ENCODE peak calls at places on chromosomes 7 and 10, in ten cellular contexts. F is NCI-H1436 treated with DMSO at 0.1 percent for 48 hours, S is Right ventricle myocardium superior, R is T-helper 17 cell, D is GM10248, T is substantia nigra, L is AG08395, Y is A549, Z is kidney glomerular epithelial cell, A is ACHN. U is an unnamed sample.

GRCh38 chr10:137031-137430 is 1.8 kb downstream of the ZMYND11 start:
- DNase-seq in F (no peak), S (no peak), R (peak), D (peak), T (no peak), L (peak), Y (peak), Z (no peak), A (peak), U (no peak)

GRCh38 chr7:83517026-83517700 is 131.8 kb downstream of the SEMA3E start:
- DNase-seq in F (no peak), S (no peak), R (no peak), D (no peak), T (no peak), L (no peak), Y (no peak), Z (peak), A (peak), U (no peak)

GRCh38 chr7:98230746-98231471 is 19.7 kb downstream of the BHLHA15 start:
- DNase-seq in F (no peak), S (no peak), R (no peak), D (no peak), T (no peak), L (no peak), Y (no peak), Z (no peak), A (no peak), U (no peak)

GRCh38 chr10:17599089-17599488 is 18.1 kb downstream of the HACD1 start:
- DNase-seq in F (no peak), S (no peak), R (no peak), D (no peak), T (no peak), L (peak), Y (peak), Z (peak), A (peak), U (peak)

GRCh38 chr10:33216661-33217427 is 117.6 kb downstream of the NRP1 start:
- DNase-seq in F (no peak), S (no peak), R (no peak), D (no peak), T (no peak), L (no peak), Y (peak), Z (peak), A (no peak), U (no peak)

GRCh38 chr7:47795631-47796030 is 152.6 kb downstream of the PKD1L1 start:
- DNase-seq in F (no peak), S (no peak), R (no peak), D (no peak), T (no peak), L (peak), Y (no peak), Z (peak), A (no peak), U (no peak)

GRCh38 chr7:3033136-3033535 is 10.5 kb downstream of the CARD11 start:
- DNase-seq in F (no peak), S (no peak), R (no peak), D (no peak), T (no peak), L (no peak), Y (no peak), Z (no peak), A (no peak), U (no peak)

GRCh38 chr10:488933-489215 is 200.6 kb downstream of the DIP2C start:
- DNase-seq in F (no peak), S (no peak), R (no peak), D (no peak), T (no peak), L (no peak), Y (no peak), Z (no peak), A (no peak), U (no peak)

GRCh38 chr10:42475168-42476098 is 162.9 kb downstream of the ZNF33B start:
- DNase-seq in F (no peak), S (peak), R (no peak), D (no peak), T (no peak), L (peak), Y (no peak), Z (peak), A (peak), U (peak)

GRCh38 chr7:139089118-139089517 is 20.4 kb downstream of the ZC3HAV1 start:
- DNase-seq in F (no peak), S (no peak), R (no peak), D (no peak), T (no peak), L (no peak), Y (no peak), Z (no peak), A (no peak), U (no peak)

GRCh38 chr7:121021266-121021969 is 32.9 kb downstream of the CPED1 start:
- DNase-seq in F (no peak), S (no peak), R (no peak), D (no peak), T (no peak), L (no peak), Y (no peak), Z (no peak), A (no peak), U (no peak)

GRCh38 chr7:158710651-158711102 is 6.1 kb upstream of the NCAPG2 start:
- DNase-seq in F (no peak), S (no peak), R (no peak), D (no peak), T (no peak), L (peak), Y (no peak), Z (no peak), A (no peak), U (no peak)

GRCh38 chr10:123395906-123396305 is 241.7 kb downstream of the BUB3 start:
- DNase-seq in F (no peak), S (no peak), R (no peak), D (no peak), T (no peak), L (no peak), Y (no peak), Z (no peak), A (no peak), U (no peak)

GRCh38 chr10:533186-533585 is 156.3 kb downstream of the DIP2C start:
- DNase-seq in F (no peak), S (no peak), R (no peak), D (no peak), T (no peak), L (no peak), Y (no peak), Z (no peak), A (no peak), U (no peak)

GRCh38 chr10:123391275-123392028 is 237.2 kb downstream of the BUB3 start:
- DNase-seq in F (no peak), S (no peak), R (no peak), D (peak), T (no peak), L (no peak), Y (no peak), Z (no peak), A (no peak), U (no peak)

GRCh38 chr7:80478683-80479082 is 33.2 kb downstream of the GNAT3 start:
- DNase-seq in F (no peak), S (no peak), R (no peak), D (no peak), T (no peak), L (peak), Y (peak), Z (peak), A (peak), U (no peak)

GRCh38 chr7:21939136-21939857 is 6.4 kb downstream of the CDCA7L start:
- DNase-seq in F (no peak), S (no peak), R (no peak), D (peak), T (no peak), L (no peak), Y (no peak), Z (peak), A (peak), U (no peak)

GRCh38 chr7:83466956-83467355 is 182.0 kb downstream of the SEMA3E start:
- DNase-seq in F (no peak), S (no peak), R (no peak), D (no peak), T (no peak), L (no peak), Y (no peak), Z (no peak), A (no peak), U (no peak)

GRCh38 chr7:101952355-101953247 is 135.2 kb downstream of the CUX1 start:
- DNase-seq in F (no peak), S (peak), R (no peak), D (no peak), T (no peak), L (peak), Y (no peak), Z (no peak), A (peak), U (no peak)

GRCh38 chr7:98281757-98282652 is 519 bp downstream of the BRI3 start:
- DNase-seq in F (no peak), S (peak), R (no peak), D (no peak), T (no peak), L (no peak), Y (no peak), Z (no peak), A (peak), U (peak)

GRCh38 chr7:137169282-137169698 is 174.2 kb downstream of the PTN start:
- DNase-seq in F (peak), S (peak), R (no peak), D (no peak), T (peak), L (peak), Y (peak), Z (peak), A (peak), U (peak)

GRCh38 chr7:106216517-106217088 is 68.2 kb downstream of the NAMPT start:
- DNase-seq in F (no peak), S (no peak), R (no peak), D (no peak), T (no peak), L (peak), Y (peak), Z (peak), A (peak), U (no peak)

GRCh38 chr10:79390551-79391229 is 43.4 kb downstream of the PPIF start:
- DNase-seq in F (no peak), S (no peak), R (peak), D (no peak), T (no peak), L (no peak), Y (no peak), Z (no peak), A (no peak), U (peak)

GRCh38 chr10:94383515-94383914 is 18.8 kb upstream of the TBC1D12 start:
- DNase-seq in F (no peak), S (no peak), R (no peak), D (no peak), T (no peak), L (no peak), Y (no peak), Z (no peak), A (no peak), U (no peak)

GRCh38 chr7:1925973-1926907 is 256.2 kb downstream of the ELFN1 start:
- DNase-seq in F (no peak), S (no peak), R (peak), D (no peak), T (no peak), L (no peak), Y (no peak), Z (no peak), A (no peak), U (no peak)

GRCh38 chr10:103333934-103334520 is 16.9 kb downstream of the PCGF6 start:
- DNase-seq in F (no peak), S (no peak), R (no peak), D (peak), T (no peak), L (peak), Y (peak), Z (peak), A (peak), U (no peak)

GRCh38 chr10:99860466-99860865 is 78.0 kb downstream of the ABCC2 start:
- DNase-seq in F (no peak), S (no peak), R (no peak), D (no peak), T (no peak), L (no peak), Y (no peak), Z (no peak), A (no peak), U (no peak)

GRCh38 chr10:5873515-5873995 is 16.1 kb downstream of the ANKRD16 start:
- DNase-seq in F (no peak), S (no peak), R (peak), D (peak), T (no peak), L (peak), Y (peak), Z (peak), A (peak), U (peak)

GRCh38 chr10:19250542-19250941 is 201.9 kb downstream of the MALRD1 start:
- DNase-seq in F (no peak), S (no peak), R (no peak), D (no peak), T (no peak), L (no peak), Y (no peak), Z (no peak), A (no peak), U (no peak)

GRCh38 chr7:12256025-12256570 is 45.0 kb downstream of the TMEM106B start:
- DNase-seq in F (no peak), S (no peak), R (no peak), D (no peak), T (no peak), L (no peak), Y (peak), Z (peak), A (no peak), U (no peak)

GRCh38 chr7:83468251-83468739 is 180.6 kb downstream of the SEMA3E start:
- DNase-seq in F (peak), S (peak), R (no peak), D (peak), T (peak), L (peak), Y (peak), Z (peak), A (peak), U (peak)

GRCh38 chr10:77195101-77195500 is 442.5 kb downstream of the KCNMA1 start:
- DNase-seq in F (no peak), S (no peak), R (no peak), D (no peak), T (no peak), L (peak), Y (peak), Z (peak), A (peak), U (no peak)

GRCh38 chr7:34281260-34281659 is 375.9 kb downstream of the BMPER start:
- DNase-seq in F (no peak), S (no peak), R (no peak), D (no peak), T (no peak), L (no peak), Y (peak), Z (no peak), A (peak), U (no peak)

GRCh38 chr10:102004376-102004775 is 51.6 kb downstream of the ARMH3 start:
- DNase-seq in F (no peak), S (no peak), R (no peak), D (no peak), T (no peak), L (no peak), Y (no peak), Z (peak), A (no peak), U (no peak)

GRCh38 chr7:55191161-55191925 is 172.5 kb downstream of the EGFR start:
- DNase-seq in F (no peak), S (no peak), R (no peak), D (no peak), T (no peak), L (no peak), Y (no peak), Z (peak), A (peak), U (no peak)

GRCh38 chr7:124032369-124033092 is at the start of gene TMEM229A:
- DNase-seq in F (no peak), S (peak), R (no peak), D (peak), T (peak), L (peak), Y (peak), Z (no peak), A (peak), U (peak)

GRCh38 chr10:96496281-96496925 is 17.3 kb downstream of the TLL2 start:
- DNase-seq in F (no peak), S (no peak), R (no peak), D (no peak), T (no peak), L (peak), Y (no peak), Z (no peak), A (peak), U (no peak)

GRCh38 chr7:1854521-1855395 is 184.7 kb downstream of the ELFN1 start:
- DNase-seq in F (no peak), S (peak), R (peak), D (no peak), T (no peak), L (no peak), Y (no peak), Z (no peak), A (no peak), U (peak)

GRCh38 chr7:93920496-93921189 is 892 bp upstream of the GNG11 start:
- DNase-seq in F (no peak), S (no peak), R (no peak), D (no peak), T (no peak), L (no peak), Y (peak), Z (peak), A (peak), U (no peak)

GRCh38 chr7:149872419-149873073 is 1.2 kb upstream of the ATP6V0E2 start:
- DNase-seq in F (no peak), S (peak), R (no peak), D (peak), T (peak), L (peak), Y (peak), Z (peak), A (peak), U (peak)

U was measured in heart right ventricle.